ENCODE peak calls at places on chromosomes 6 and 20, in six cellular contexts. One of them, this sample, is unnamed. For H3K4me1, the result is how much of the 10 kb centered on the place peaks cover.

GRCh38 chr6:119966484-119966883 is 616.9 kb upstream of the MAN1A1 start:
- DNase-seq in stomach: no peak
- DNase-seq in A549: no peak
- DNase-seq in breast epithelium: no peak
- DNase-seq in spleen: no peak
- DNase-seq in testis: peak
- DNase-seq in this sample: no peak

GRCh38 chr6:70520575-70520974 is 46.2 kb upstream of the SDHAF4 start:
- DNase-seq in testis: no peak
- DNase-seq in breast epithelium: no peak
- DNase-seq in A549: peak
- DNase-seq in spleen: no peak
- DNase-seq in stomach: no peak
- DNase-seq in this sample: no peak

GRCh38 chr20:51385941-51386530 is 156.5 kb downstream of the NFATC2 start:
- DNase-seq in spleen: peak
- DNase-seq in testis: peak
- DNase-seq in stomach: no peak
- DNase-seq in A549: peak
- DNase-seq in breast epithelium: no peak
- DNase-seq in this sample: no peak

GRCh38 chr6:121835662-121836061 is 400.2 kb downstream of the GJA1 start:
- DNase-seq in testis: no peak
- DNase-seq in stomach: no peak
- DNase-seq in breast epithelium: no peak
- DNase-seq in spleen: no peak
- DNase-seq in A549: no peak
- DNase-seq in this sample: no peak

GRCh38 chr6:158619922-158620801 is 24.4 kb downstream of the DYNLT1 start:
- DNase-seq in breast epithelium: no peak
- DNase-seq in testis: no peak
- DNase-seq in stomach: peak
- DNase-seq in spleen: no peak
- DNase-seq in A549: no peak
- DNase-seq in this sample: no peak

GRCh38 chr6:149852180-149852579 is 12.0 kb downstream of the LRP11 start:
- DNase-seq in A549: no peak
- DNase-seq in stomach: no peak
- DNase-seq in breast epithelium: peak
- DNase-seq in testis: no peak
- DNase-seq in spleen: no peak
- DNase-seq in this sample: no peak

GRCh38 chr6:125325586-125325985 is 23.8 kb upstream of the HDDC2 start:
- DNase-seq in spleen: no peak
- DNase-seq in breast epithelium: no peak
- DNase-seq in stomach: no peak
- DNase-seq in A549: no peak
- DNase-seq in testis: no peak
- DNase-seq in this sample: no peak

GRCh38 chr20:8291873-8292272 is 159.8 kb downstream of the PLCB1 start:
- DNase-seq in A549: no peak
- DNase-seq in stomach: no peak
- DNase-seq in testis: no peak
- DNase-seq in spleen: no peak
- DNase-seq in breast epithelium: no peak
- DNase-seq in this sample: no peak

GRCh38 chr6:6591778-6592388 is 3.4 kb downstream of the LY86 start:
- DNase-seq in A549: no peak
- DNase-seq in stomach: no peak
- DNase-seq in spleen: no peak
- DNase-seq in testis: peak
- DNase-seq in breast epithelium: no peak
- DNase-seq in this sample: no peak

GRCh38 chr20:34915131-34915530 is 38.7 kb downstream of the ACSS2 start:
- DNase-seq in spleen: no peak
- DNase-seq in A549: no peak
- DNase-seq in breast epithelium: no peak
- DNase-seq in testis: no peak
- DNase-seq in stomach: no peak
- DNase-seq in this sample: no peak

GRCh38 chr20:53940883-53941546 is 129.4 kb downstream of the BCAS1 start:
- DNase-seq in breast epithelium: no peak
- DNase-seq in stomach: no peak
- DNase-seq in testis: no peak
- DNase-seq in spleen: no peak
- DNase-seq in A549: peak
- DNase-seq in this sample: no peak

GRCh38 chr6:4727671-4728435 is 48.4 kb upstream of the CDYL start:
- DNase-seq in spleen: no peak
- DNase-seq in A549: peak
- DNase-seq in stomach: no peak
- DNase-seq in testis: peak
- DNase-seq in breast epithelium: no peak
- DNase-seq in this sample: no peak

GRCh38 chr6:37170273-37171140 is 555 bp downstream of the PIM1 start:
- DNase-seq in breast epithelium: peak
- DNase-seq in stomach: peak
- DNase-seq in testis: peak
- DNase-seq in spleen: no peak
- DNase-seq in A549: no peak
- DNase-seq in this sample: no peak
- TF ChIP-seq POLR2A in breast epithelium: no peak
- TF ChIP-seq POLR2A in stomach: no peak
- TF ChIP-seq POLR2A in testis: no peak
- TF ChIP-seq POLR2A in spleen: no peak
- TF ChIP-seq POLR2A in A549: no peak
- TF ChIP-seq POLR2A in this sample: no peak

DNA sequence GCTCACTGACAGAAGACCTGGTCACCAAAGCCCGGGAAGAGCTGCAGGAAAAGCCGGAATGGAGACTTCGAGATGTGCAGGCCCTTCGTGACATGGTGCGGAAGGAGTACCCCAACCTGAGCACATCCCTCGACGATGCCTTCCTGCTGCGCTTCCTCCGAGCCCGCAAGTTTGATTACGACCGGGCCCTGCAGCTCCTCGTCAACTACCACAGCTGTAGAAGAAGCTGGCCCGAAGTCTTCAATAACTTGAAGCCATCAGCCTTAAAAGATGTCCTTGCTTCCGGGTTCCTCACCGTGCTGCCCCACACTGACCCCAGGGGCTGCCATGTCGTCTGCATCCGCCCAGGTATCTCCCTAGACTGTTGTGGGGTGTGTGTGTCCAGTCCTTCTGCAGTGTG is 4.4 kb downstream of the TTPAL start:
- DNase-seq in stomach: no peak
- DNase-seq in testis: no peak
- DNase-seq in A549: no peak
- DNase-seq in breast epithelium: no peak
- DNase-seq in spleen: no peak
- DNase-seq in this sample: no peak
- H3K4me3 ChIP-seq in stomach: no peak
- H3K4me3 ChIP-seq in testis: no peak
- H3K4me3 ChIP-seq in A549: no peak
- H3K4me3 ChIP-seq in breast epithelium: no peak
- H3K4me3 ChIP-seq in spleen: no peak
- H3K4me3 ChIP-seq in this sample: no peak

DNA sequence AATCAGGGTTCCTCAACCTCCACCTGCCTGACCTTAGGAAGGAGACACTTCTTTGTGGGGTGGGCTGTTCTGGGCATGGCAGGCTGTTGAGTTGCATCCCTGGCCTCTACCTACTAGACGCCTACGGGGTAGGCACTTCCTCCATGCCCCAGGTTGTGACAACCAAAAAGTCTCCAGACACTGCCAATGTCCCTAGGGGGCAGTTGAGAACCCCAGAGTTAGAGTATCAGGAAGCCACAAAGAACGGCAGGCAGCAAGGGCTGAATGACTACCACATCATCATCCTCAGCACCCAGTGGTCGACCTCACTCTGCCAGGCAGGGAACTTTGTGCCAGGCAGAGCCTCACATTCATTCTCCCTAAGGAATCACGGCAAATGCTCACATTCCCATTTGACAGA is 21.5 kb downstream of the PMEPA1 start:
- DNase-seq in spleen: no peak
- DNase-seq in A549: no peak
- DNase-seq in breast epithelium: no peak
- DNase-seq in stomach: no peak
- DNase-seq in testis: no peak
- DNase-seq in this sample: no peak
- H3K4me1 ChIP-seq in spleen: under half
- H3K4me1 ChIP-seq in A549: half or more
- H3K4me1 ChIP-seq in breast epithelium: under half
- H3K4me1 ChIP-seq in stomach: under half
- H3K4me1 ChIP-seq in testis: under half
- H3K4me1 ChIP-seq in this sample: half or more

DNA sequence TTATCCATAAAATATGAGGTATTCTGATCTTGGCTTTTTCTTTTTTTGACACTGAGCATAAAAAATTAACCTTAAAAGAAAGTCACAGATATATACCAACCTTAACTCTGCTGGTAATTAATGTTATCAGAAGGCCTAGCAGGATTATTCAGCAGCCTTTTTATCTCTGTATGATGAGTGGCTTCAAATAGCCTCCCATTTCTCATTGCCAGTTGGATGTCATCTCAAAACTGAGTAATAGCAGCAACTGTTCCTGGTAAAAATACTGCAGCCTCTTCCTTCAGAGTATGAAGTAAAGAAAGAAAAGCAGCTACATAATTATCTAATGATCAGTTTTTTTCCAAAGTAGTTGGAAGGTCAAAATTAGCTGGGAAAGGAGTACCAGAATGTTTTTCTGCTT is 24.9 kb upstream of the HDGFL1 start:
- DNase-seq in testis: no peak
- DNase-seq in stomach: no peak
- DNase-seq in spleen: no peak
- DNase-seq in A549: no peak
- DNase-seq in breast epithelium: no peak
- DNase-seq in this sample: no peak
- TF ChIP-seq POLR2A in testis: no peak
- TF ChIP-seq POLR2A in stomach: no peak
- TF ChIP-seq POLR2A in spleen: no peak
- TF ChIP-seq POLR2A in A549: no peak
- TF ChIP-seq POLR2A in breast epithelium: no peak
- TF ChIP-seq POLR2A in this sample: no peak